ENCODE peak calls at places on chromosomes 12 and 14, in nine cellular contexts. C, F, H, G, Q, S, D, I and J are unnamed samples.

GRCh38 chr12:68614772-68615171 is 4.1 kb downstream of the RAP1B start:
- DNase-seq in C (no peak), F (no peak), H (no peak), G (no peak), Q (no peak), S (no peak), D (no peak), I (no peak), J (no peak)

GRCh38 chr12:75208851-75209781 is 523 bp downstream of the KCNC2 start:
- DNase-seq in C (peak; percentile 17), F (no peak), H (no peak), G (peak; percentile 18), Q (no peak), S (peak; percentile 67), D (no peak), I (no peak), J (no peak)

GRCh38 chr12:29283969-29284368 is 97.0 kb downstream of the ERGIC2 start:
- DNase-seq in C (no peak), F (no peak), H (no peak), G (no peak), Q (no peak), S (no peak), D (no peak), I (no peak), J (no peak)

GRCh38 chr14:100883789-100884101 is 19.8 kb downstream of the RTL1 start:
- DNase-seq in C (no peak), F (peak; percentile 58), H (no peak), G (no peak), Q (no peak), S (no peak), D (no peak), I (no peak), J (no peak)

GRCh38 chr12:124675881-124676688 is 108.7 kb upstream of the NCOR2 start:
- DNase-seq in C (no peak), F (no peak), H (no peak), G (no peak), Q (no peak), S (no peak), D (no peak), I (no peak), J (no peak)

GRCh38 chr14:95480109-95480886 is 36.2 kb downstream of the SYNE3 start:
- DNase-seq in C (no peak), F (peak; percentile 93), H (no peak), G (no peak), Q (peak; percentile 47), S (no peak), D (no peak), I (no peak), J (no peak)

GRCh38 chr12:62799126-62799736 is 135.7 kb downstream of the PPM1H start:
- DNase-seq in C (peak; percentile 77), F (no peak), H (peak; percentile 81), G (peak; percentile 58), Q (peak; percentile 49), S (peak; percentile 80), D (peak; percentile 10), I (no peak), J (peak; percentile 93)

GRCh38 chr14:104436741-104437701 is 142.5 kb upstream of the C14orf180 start:
- DNase-seq in C (peak; percentile 4), F (peak; percentile 71), H (no peak), G (no peak), Q (no peak), S (no peak), D (no peak), I (peak; percentile 48), J (no peak)